ENCODE peak calls at places on chromosomes 13 and 19, in seven cellular contexts. Y is H1, U is IMR-90, T is trophoblast cell, G is neuronal stem cell, L is mesendoderm, D is mesenchymal stem cell. M is an unnamed sample.

GRCh38 chr19:47362321-47362720 is 13.2 kb downstream of the DHX34 start:
- DNase-seq in D (no peak), T (no peak), G (no peak), L (no peak), U (no peak), Y (no peak), M (no peak)

GRCh38 chr13:20125129-20125782 is 35.6 kb downstream of the GJA3 start:
- DNase-seq in U (peak), D (peak), G (no peak), Y (no peak), T (no peak), L (no peak), M (peak)

GRCh38 chr13:26688286-26688685 is 72.3 kb downstream of the GPR12 start:
- DNase-seq in T (no peak), L (no peak), G (no peak), Y (no peak), D (no peak), U (no peak), M (no peak)

GRCh38 chr19:1046836-1047695 is 7.2 kb downstream of the ABCA7 start:
- DNase-seq in G (no peak), Y (no peak), T (no peak), L (no peak), D (no peak), U (no peak), M (peak)

GRCh38 chr19:7994114-7994513 is 11.3 kb downstream of the ELAVL1 start:
- DNase-seq in U (no peak), T (no peak), D (no peak), Y (no peak), L (peak), G (no peak), M (peak)

GRCh38 chr13:20344836-20345490 is 112.8 kb upstream of the GJB6 start:
- DNase-seq in U (no peak), G (no peak), T (no peak), L (no peak), Y (no peak), D (no peak), M (no peak)

GRCh38 chr13:77429320-77430142 is 102.6 kb upstream of the MYCBP2 start:
- DNase-seq in G (no peak), Y (no peak), U (no peak), L (no peak), T (no peak), D (no peak), M (no peak)

GRCh38 chr13:44306401-44307192 is 67.0 kb upstream of the SERP2 start:
- DNase-seq in U (peak), D (peak), L (peak), G (peak), Y (no peak), T (no peak), M (peak)

GRCh38 chr19:47483200-47483599 is 819 bp downstream of the KPTN start:
- DNase-seq in U (no peak), Y (no peak), D (no peak), T (no peak), L (no peak), G (no peak), M (no peak)

GRCh38 chr13:20197361-20197834 is 4.7 kb upstream of the GJB2 start:
- DNase-seq in G (peak), U (peak), T (no peak), Y (no peak), L (peak), D (peak), M (no peak)

GRCh38 chr13:19910336-19911072 is 47.1 kb upstream of the ZMYM5 start:
- DNase-seq in G (no peak), D (peak), T (no peak), U (peak), L (peak), Y (no peak), M (no peak)

GRCh38 chr13:38662362-38662761 is 24.5 kb upstream of the FREM2 start:
- DNase-seq in L (no peak), T (no peak), G (no peak), U (peak), Y (no peak), D (peak), M (no peak)

GRCh38 chr19:2495651-2496316 is 19.9 kb downstream of the GADD45B start:
- DNase-seq in L (no peak), G (no peak), U (no peak), Y (no peak), D (peak), T (peak), M (no peak)

GRCh38 chr13:67619346-67619745 is 389.2 kb upstream of the PCDH9 start:
- DNase-seq in L (no peak), D (peak), T (no peak), G (no peak), U (peak), Y (no peak), M (no peak)

GRCh38 chr13:35988648-35989081 is 142.5 kb downstream of the DCLK1 start:
- DNase-seq in Y (no peak), G (no peak), D (no peak), U (no peak), L (peak), T (peak), M (no peak)

GRCh38 chr13:112247471-112248405 is 128.4 kb upstream of the SPACA7 start:
- DNase-seq in L (no peak), G (no peak), D (no peak), U (no peak), T (no peak), Y (no peak), M (no peak)

GRCh38 chr19:15379996-15380647 is 535 bp upstream of the AKAP8 start:
- DNase-seq in U (peak), L (peak), T (peak), D (peak), Y (peak), G (no peak), M (peak)

GRCh38 chr13:64997438-64997837 is 2232.7 kb downstream of the PCDH9 start:
- DNase-seq in D (no peak), L (no peak), T (no peak), G (no peak), Y (no peak), U (no peak), M (no peak)

GRCh38 chr19:39679791-39680168 is 24.1 kb downstream of the LGALS16 start:
- DNase-seq in L (no peak), D (no peak), Y (no peak), T (no peak), U (no peak), G (no peak), M (no peak)

GRCh38 chr19:39679056-39679790 is 23.5 kb downstream of the LGALS16 start:
- DNase-seq in G (no peak), D (no peak), Y (no peak), T (no peak), L (no peak), U (no peak), M (no peak)

GRCh38 chr19:39676004-39676403 is 20.3 kb downstream of the LGALS16 start:
- DNase-seq in G (no peak), D (no peak), Y (no peak), L (no peak), T (no peak), U (no peak), M (no peak)

GRCh38 chr19:39680593-39680992 is 23.7 kb upstream of the LGALS14 start:
- DNase-seq in Y (no peak), T (no peak), L (no peak), G (no peak), U (no peak), D (no peak), M (no peak)

GRCh38 chr19:39677931-39678889 is 22.5 kb downstream of the LGALS16 start:
- DNase-seq in L (no peak), U (peak), D (no peak), T (no peak), Y (no peak), G (no peak), M (no peak)
- H3K23ac ChIP-seq in L (no peak), U (no peak), D (no peak), T (no peak), Y (no peak), G (no peak), M (no peak)

DNA sequence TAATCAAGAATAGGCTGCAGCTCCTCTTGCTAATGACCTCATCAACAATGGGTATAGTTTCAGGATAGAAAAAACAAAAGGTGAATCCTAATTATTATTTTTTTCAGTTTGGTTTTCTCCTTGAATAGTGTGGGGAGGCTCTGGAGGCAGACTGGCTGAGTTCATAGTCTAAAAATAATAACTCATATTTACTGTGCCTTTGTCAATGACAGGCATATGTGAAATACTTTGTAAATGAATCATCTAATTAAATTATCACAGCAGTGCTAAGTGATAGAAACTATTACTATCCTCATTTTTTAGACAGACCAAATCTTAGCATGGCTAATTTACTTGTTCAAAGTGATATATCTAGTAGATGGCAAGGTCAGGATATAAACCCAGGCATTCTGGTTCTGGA is 1261.0 kb upstream of the SLC10A2 start:
- DNase-seq in L (no peak), T (no peak), U (no peak), D (no peak), Y (no peak), G (no peak), M (no peak)
- H3K4me2 ChIP-seq in L (no peak), T (no peak), U (no peak), D (no peak), Y (no peak), G (no peak), M (no peak)

GRCh38 chr13:80533175-80533574 is 192.2 kb upstream of the SPRY2 start:
- DNase-seq in L (no peak), G (no peak), T (no peak), D (no peak), Y (no peak), U (no peak), M (no peak)
- H3K23ac ChIP-seq in L (no peak), G (no peak), T (no peak), D (no peak), Y (no peak), U (no peak), M (no peak)

DNA sequence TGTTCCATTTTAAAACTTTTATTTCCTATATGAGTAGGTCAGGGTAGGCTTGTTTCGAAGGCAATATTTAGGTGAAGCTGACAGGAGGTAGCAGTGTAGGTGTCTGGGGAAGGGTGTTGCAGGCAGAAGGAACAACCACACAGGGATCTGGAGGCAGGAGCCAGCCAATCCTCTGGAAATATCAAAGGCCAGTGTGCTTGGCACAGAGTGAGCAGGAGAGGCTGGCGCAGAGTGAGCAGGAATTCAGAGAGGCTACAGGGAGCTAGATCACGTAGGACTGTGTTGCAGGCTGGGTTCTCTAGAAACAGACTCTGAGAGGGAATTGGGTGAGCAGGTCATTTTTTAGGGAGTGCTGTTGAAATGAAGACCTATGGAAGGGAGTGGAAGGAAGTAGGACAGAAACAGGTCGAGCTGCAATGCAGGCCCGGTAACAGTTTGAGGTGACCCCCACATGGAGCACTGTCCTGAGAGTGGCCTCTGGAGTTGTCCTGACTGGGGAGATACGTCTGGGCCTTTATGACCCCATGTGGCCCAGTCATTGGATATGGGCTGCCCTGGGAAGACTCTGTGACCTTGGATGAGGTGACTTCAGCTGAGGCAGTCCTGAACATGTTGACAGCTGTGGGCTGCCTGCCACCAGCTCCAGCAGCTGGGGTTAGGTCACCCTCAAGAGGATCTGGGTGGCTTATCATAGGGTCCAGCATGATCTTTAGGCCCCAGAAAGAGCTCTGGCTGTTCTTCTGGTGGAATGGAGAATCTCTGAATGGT is 51.7 kb downstream of the ERCC5 start:
- DNase-seq in L (no peak), U (no peak), D (no peak), T (no peak), Y (no peak), G (no peak), M (no peak)
- H3K4me2 ChIP-seq in L (no peak), U (no peak), D (no peak), T (no peak), Y (no peak), G (no peak), M (no peak)

DNA sequence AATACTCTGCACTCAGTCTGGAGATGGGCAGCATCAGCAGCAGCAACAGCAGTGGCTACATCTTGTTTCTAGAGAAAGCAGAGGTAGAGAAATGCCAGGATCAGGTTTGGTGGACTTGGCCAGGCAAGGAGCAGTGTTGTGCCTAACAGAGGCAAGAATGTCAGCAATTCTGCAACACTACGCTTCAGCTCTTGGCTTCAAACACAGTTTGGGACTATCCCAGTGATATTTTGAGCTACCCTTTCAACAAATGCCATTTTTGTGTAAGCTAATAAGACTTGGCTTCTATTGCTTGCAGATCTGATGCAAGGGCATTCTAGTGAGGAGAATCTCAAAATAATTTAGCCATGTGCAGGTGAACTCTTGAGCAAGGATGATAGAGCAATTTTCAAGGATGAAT is 271.3 kb downstream of the PCDH20 start:
- DNase-seq in T (no peak), G (no peak), L (no peak), Y (no peak), D (no peak), U (no peak), M (no peak)
- H3K23ac ChIP-seq in T (no peak), G (no peak), L (no peak), Y (no peak), D (no peak), U (no peak), M (no peak)

M was measured in H9.